ENCODE peak calls at places on chromosome 7, in six cellular contexts. O is NCI-H1092, J is T-helper 2 cell, K is AG09309, Q is glutamatergic neuron, L is NCI-H1436. N is an unnamed sample.
A peak's percentile ranks its signal among the peaks of the same experiment; 100 is the strongest.

GRCh38 chr7:80722596-80723141 is 84.2 kb downstream of the CD36 start:
- DNase-seq in K (peak; percentile 100), Q (no peak), J (no peak), L (no peak), O (no peak), N (no peak)

GRCh38 chr7:55065511-55066229 is 46.9 kb downstream of the EGFR start:
- DNase-seq in O (no peak), Q (no peak), K (no peak), J (no peak), L (no peak), N (no peak)

GRCh38 chr7:148712610-148713330 is 14.1 kb downstream of the CUL1 start:
- DNase-seq in K (no peak), Q (no peak), J (peak; percentile 48), L (no peak), O (no peak), N (no peak)

GRCh38 chr7:124856299-124856888 is 73.2 kb downstream of the POT1 start:
- DNase-seq in K (peak; percentile 8), Q (no peak), J (peak; percentile 18), O (no peak), L (peak; percentile 6), N (peak; percentile 7)

GRCh38 chr7:138324905-138325304 is 135.2 kb upstream of the TRIM24 start:
- DNase-seq in L (no peak), O (no peak), J (no peak), Q (no peak), K (no peak), N (no peak)

GRCh38 chr7:137036768-137037167 is 168.3 kb downstream of the CHRM2 start:
- DNase-seq in J (no peak), K (no peak), L (no peak), Q (no peak), O (no peak), N (no peak)

GRCh38 chr7:139231513-139232376 is 708 bp downstream of the UBN2 start:
- DNase-seq in L (no peak), Q (peak; percentile 54), K (no peak), O (no peak), J (peak; percentile 35), N (peak; percentile 75)

GRCh38 chr7:25093268-25093802 is 31.7 kb downstream of the CYCS start:
- DNase-seq in K (peak; percentile 11), O (peak; percentile 59), J (peak; percentile 72), L (peak; percentile 64), Q (peak; percentile 91), N (peak; percentile 77)

GRCh38 chr7:138980575-138981285 is 459 bp downstream of the KIAA1549 start:
- DNase-seq in O (peak; percentile 18), Q (peak; percentile 54), J (peak; percentile 19), K (no peak), L (no peak), N (no peak)

GRCh38 chr7:27046854-27047549 is 48.8 kb downstream of the HOXA1 start:
- DNase-seq in L (no peak), O (no peak), Q (no peak), K (no peak), J (no peak), N (no peak)

GRCh38 chr7:128162666-128163065 is 78.4 kb upstream of the LEP start:
- DNase-seq in K (no peak), L (no peak), J (no peak), O (no peak), Q (no peak), N (no peak)

GRCh38 chr7:1100386-1100785 is 12.5 kb downstream of the GPER1 start:
- DNase-seq in Q (no peak), K (no peak), J (no peak), L (no peak), O (no peak), N (no peak)

GRCh38 chr7:108014747-108015682 is 12.1 kb upstream of the LAMB1 start:
- DNase-seq in O (no peak), L (no peak), J (no peak), Q (no peak), K (no peak), N (no peak)

GRCh38 chr7:3265388-3265787 is 35.7 kb upstream of the SDK1 start:
- DNase-seq in O (no peak), L (peak; percentile 29), K (no peak), Q (no peak), J (no peak), N (no peak)

GRCh38 chr7:23658831-23659427 is 21.1 kb upstream of the FAM221A start:
- DNase-seq in K (no peak), O (no peak), J (no peak), L (no peak), Q (no peak), N (no peak)

GRCh38 chr7:127588019-127588696 is at the start of gene ARF5:
- DNase-seq in L (peak; percentile 75), J (peak; percentile 88), O (peak; percentile 77), K (peak; percentile 24), Q (peak; percentile 93), N (peak; percentile 98)

GRCh38 chr7:3300221-3300650 is 816 bp upstream of the SDK1 start:
- DNase-seq in J (no peak), L (peak; percentile 30), O (peak; percentile 53), K (no peak), Q (no peak), N (no peak)

GRCh38 chr7:22393825-22394458 is 37.0 kb upstream of the RAPGEF5 start:
- DNase-seq in L (no peak), O (no peak), J (no peak), Q (no peak), K (peak; percentile 18), N (no peak)

GRCh38 chr7:150966002-150966401 is 12.1 kb downstream of the KCNH2 start:
- DNase-seq in L (no peak), Q (peak; percentile 40), K (no peak), J (no peak), O (no peak), N (no peak)

GRCh38 chr7:26397786-26398435 is 106.2 kb downstream of the SNX10 start:
- DNase-seq in K (no peak), O (no peak), J (peak; percentile 14), L (peak; percentile 51), Q (peak; percentile 68), N (peak; percentile 51)

GRCh38 chr7:157690058-157690832 is 353.4 kb downstream of the DNAJB6 start:
- DNase-seq in O (peak; percentile 53), L (no peak), Q (no peak), K (no peak), J (no peak), N (no peak)

GRCh38 chr7:11252705-11253272 is 279.1 kb downstream of the PHF14 start:
- DNase-seq in J (peak; percentile 76), K (no peak), O (no peak), Q (no peak), L (no peak), N (no peak)

GRCh38 chr7:148262721-148263229 is 327.8 kb upstream of the C7orf33 start:
- DNase-seq in J (peak; percentile 27), O (peak; percentile 60), Q (peak; percentile 87), L (peak; percentile 50), K (no peak), N (peak; percentile 52)

GRCh38 chr7:8260871-8261707 is 878 bp downstream of the ICA1 start:
- DNase-seq in O (peak; percentile 73), J (peak; percentile 17), L (peak; percentile 58), Q (peak; percentile 32), K (no peak), N (peak; percentile 42)

GRCh38 chr7:84848219-84848973 is 338.5 kb downstream of the SEMA3D start:
- DNase-seq in O (no peak), Q (no peak), L (no peak), J (no peak), K (no peak), N (no peak)

GRCh38 chr7:106793015-106793651 is 71.9 kb upstream of the PIK3CG start:
- DNase-seq in J (peak; percentile 56), Q (no peak), L (peak; percentile 14), K (no peak), O (peak; percentile 20), N (peak; percentile 41)

GRCh38 chr7:19133891-19134290 is 11.3 kb downstream of the FERD3L start:
- DNase-seq in O (no peak), J (no peak), K (no peak), Q (no peak), L (no peak), N (no peak)

GRCh38 chr7:37920619-37921339 is at the start of gene EPDR1:
- DNase-seq in K (no peak), Q (peak; percentile 64), L (peak; percentile 8), O (peak; percentile 48), J (peak; percentile 64), N (peak; percentile 46)

GRCh38 chr7:110573862-110574528 is 516.9 kb upstream of the LRRN3 start:
- DNase-seq in K (no peak), J (no peak), L (no peak), Q (no peak), O (no peak), N (no peak)

N was measured in GM20000.